ENCODE peak calls at places on chromosomes 3 and 15, in seven cellular contexts. I is K562; Z is dorsolateral prefrontal cortex; Q is CD8-positive, alpha-beta T cell; J is gastrocnemius medialis; A is brain microvascular endothelial cell; F is A549. O is an unnamed sample.

GRCh38 chr3:192850501-192850981 is 67.1 kb downstream of the MB21D2 start:
- DNase-seq in I (no peak), Z (no peak), Q (no peak), J (no peak), A (peak), F (no peak), O (peak)

GRCh38 chr3:108914774-108915641 is 38.7 kb downstream of the GUCA1C start:
- DNase-seq in I (peak), Z (no peak), Q (peak), J (no peak), A (peak), F (peak), O (peak)

GRCh38 chr15:73873889-73874511 is 636 bp downstream of the TBC1D21 start:
- DNase-seq in I (peak), Z (no peak), Q (no peak), J (no peak), A (peak), F (peak), O (peak)

GRCh38 chr15:90912770-90913075 is 9.6 kb downstream of the MAN2A2 start:
- DNase-seq in I (no peak), Z (no peak), Q (no peak), J (no peak), A (no peak), F (no peak), O (no peak)

GRCh38 chr3:61371123-61371522 is 119.9 kb upstream of the FHIT start:
- DNase-seq in I (peak), Z (no peak), Q (no peak), J (no peak), A (peak), F (peak), O (peak)

GRCh38 chr3:122642935-122643334 is 37.7 kb upstream of the PARP14 start:
- DNase-seq in I (no peak), Z (no peak), Q (no peak), J (no peak), A (no peak), F (no peak), O (no peak)

GRCh38 chr15:71145648-71146047 is 30.4 kb downstream of the THSD4 start:
- DNase-seq in I (no peak), Z (no peak), Q (no peak), J (no peak), A (no peak), F (no peak), O (no peak)

GRCh38 chr3:78825118-78825857 is 942.5 kb downstream of the ROBO1 start:
- DNase-seq in I (no peak), Z (no peak), Q (no peak), J (no peak), A (no peak), F (no peak), O (no peak)

GRCh38 chr3:117921908-117922456 is 1112.7 kb downstream of the IGSF11 start:
- DNase-seq in I (no peak), Z (no peak), Q (no peak), J (no peak), A (no peak), F (no peak), O (no peak)

DNA sequence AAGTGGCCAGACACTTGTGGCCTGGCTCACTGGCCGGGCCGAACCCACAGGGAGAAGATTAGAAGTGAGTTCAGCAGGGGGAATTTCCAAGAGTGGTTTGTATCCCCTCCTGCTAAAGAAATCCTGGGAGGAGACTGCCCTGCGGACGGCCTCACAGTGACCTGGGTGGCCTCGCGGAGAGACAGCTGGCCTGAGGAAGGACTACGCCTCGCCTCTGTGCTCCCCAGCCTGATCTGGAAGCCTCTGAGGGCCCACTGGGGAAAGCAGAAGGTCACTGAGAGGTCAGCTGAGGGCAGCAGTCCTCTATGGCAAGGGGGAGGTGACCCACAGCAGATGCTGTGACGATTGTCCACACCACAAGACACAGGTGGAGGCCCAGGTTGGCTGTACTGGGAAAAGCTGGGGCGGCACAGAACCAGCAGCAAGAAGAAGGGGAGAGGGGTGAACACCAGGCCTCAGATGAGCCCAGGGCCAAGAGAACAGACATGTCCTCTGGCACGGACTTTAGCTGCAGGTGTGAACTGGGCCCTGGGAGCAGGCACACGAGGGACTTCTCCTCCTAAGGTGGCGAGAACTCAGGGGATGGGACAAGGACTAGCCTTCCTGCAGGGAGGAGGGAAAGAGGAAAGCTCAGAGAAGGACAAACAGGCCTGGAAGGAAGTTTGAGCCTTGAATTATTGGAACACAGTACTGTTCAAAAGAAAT is 37.2 kb upstream of the DLG1 start:
- DNase-seq in I (no peak), Z (no peak), Q (no peak), J (no peak), A (no peak), F (no peak), O (no peak)
- TF ChIP-seq CTCF in I (no peak), Z (no peak), Q (no peak), J (no peak), A (no peak), F (no peak), O (no peak)

GRCh38 chr3:126517986-126518778 is 609 bp upstream of the UROC1 start:
- DNase-seq in I (no peak), Z (no peak), Q (no peak), J (no peak), A (no peak), F (no peak), O (no peak)

GRCh38 chr3:126519506-126520455 is 2.2 kb upstream of the UROC1 start:
- DNase-seq in I (no peak), Z (no peak), Q (no peak), J (no peak), A (no peak), F (no peak), O (no peak)

GRCh38 chr3:126517291-126517951 is at the start of gene UROC1:
- DNase-seq in I (no peak), Z (no peak), Q (no peak), J (no peak), A (no peak), F (no peak), O (no peak)

GRCh38 chr3:126516936-126517290 is 660 bp downstream of the UROC1 start:
- DNase-seq in I (no peak), Z (no peak), Q (no peak), J (no peak), A (no peak), F (no peak), O (no peak)

GRCh38 chr3:126518779-126519177 is 1.2 kb upstream of the UROC1 start:
- DNase-seq in I (no peak), Z (no peak), Q (no peak), J (no peak), A (no peak), F (no peak), O (no peak)
- H3K27ac ChIP-seq in I (no peak), Z (no peak), Q (no peak), J (no peak), A (no peak), F (no peak), O (no peak)

GRCh38 chr3:167835953-167836352 is 100.4 kb downstream of the SERPINI1 start:
- DNase-seq in I (no peak), Z (no peak), Q (no peak), J (no peak), A (no peak), F (no peak), O (no peak)

GRCh38 chr3:167839460-167839859 is 103.9 kb downstream of the SERPINI1 start:
- DNase-seq in I (no peak), Z (no peak), Q (no peak), J (no peak), A (no peak), F (no peak), O (no peak)

GRCh38 chr3:167835359-167835758 is 99.8 kb downstream of the SERPINI1 start:
- DNase-seq in I (no peak), Z (no peak), Q (no peak), J (no peak), A (no peak), F (no peak), O (no peak)

GRCh38 chr3:167840247-167840646 is 104.7 kb downstream of the SERPINI1 start:
- DNase-seq in I (no peak), Z (no peak), Q (no peak), J (no peak), A (no peak), F (no peak), O (no peak)

GRCh38 chr3:167837430-167837829 is 101.9 kb downstream of the SERPINI1 start:
- DNase-seq in I (no peak), Z (no peak), Q (no peak), J (no peak), A (no peak), F (no peak), O (no peak)
- TF ChIP-seq CTCF in I (no peak), Z (peak), Q (no peak), J (peak), A (no peak), F (peak), O (no peak)

DNA sequence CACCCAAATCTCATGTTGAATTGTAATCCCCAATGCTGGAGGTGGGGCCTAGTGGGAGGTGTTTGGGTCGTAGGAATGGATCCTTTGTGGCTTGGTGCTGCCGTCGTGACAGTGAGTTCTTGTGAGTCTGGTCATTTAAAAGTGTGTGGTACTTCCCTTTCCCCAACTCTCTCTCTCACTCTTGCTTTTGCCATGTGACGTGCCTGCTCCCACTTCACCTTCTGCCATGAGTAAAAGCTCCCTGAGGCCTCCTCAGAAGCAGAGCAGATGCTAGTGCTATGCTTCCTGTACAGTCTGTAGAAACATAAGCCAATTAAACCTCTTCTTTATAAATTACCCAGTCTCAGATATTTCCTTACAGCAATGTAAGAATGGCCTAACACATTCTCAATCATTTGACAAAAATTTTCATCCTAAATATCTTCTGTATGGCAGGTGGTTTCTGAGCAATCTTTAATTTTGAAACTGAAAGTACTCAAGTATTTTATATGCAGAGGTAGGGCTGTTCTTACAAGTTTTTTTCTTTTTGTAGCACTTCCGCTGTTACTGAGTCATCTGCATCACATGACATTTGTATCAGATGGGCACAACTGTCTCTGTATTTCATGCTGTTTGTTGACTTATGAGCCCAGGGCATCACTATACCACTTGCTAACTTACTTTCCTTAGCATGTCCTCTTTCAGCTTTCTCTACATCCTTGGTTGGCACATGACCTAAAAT is 8.8 kb downstream of the RPL39L start:
- DNase-seq in I (no peak), Z (no peak), Q (no peak), J (no peak), A (peak), F (no peak), O (no peak)
- H3K27ac ChIP-seq in I (no peak), Z (no peak), Q (peak), J (no peak), A (peak), F (no peak), O (no peak)

GRCh38 chr3:13229291-13229949 is 156.2 kb upstream of the IQSEC1 start:
- DNase-seq in I (peak), Z (no peak), Q (no peak), J (no peak), A (peak), F (peak), O (peak)
- TF ChIP-seq CTCF in I (peak), Z (no peak), Q (no peak), J (no peak), A (peak), F (peak), O (peak)

GRCh38 chr3:30630238-30631030 is 24.0 kb downstream of the TGFBR2 start:
- DNase-seq in I (no peak), Z (no peak), Q (no peak), J (no peak), A (no peak), F (no peak), O (peak)

GRCh38 chr3:30633718-30634117 is 27.3 kb downstream of the TGFBR2 start:
- DNase-seq in I (no peak), Z (no peak), Q (no peak), J (no peak), A (no peak), F (no peak), O (no peak)

GRCh38 chr3:30631237-30631961 is 25.0 kb downstream of the TGFBR2 start:
- DNase-seq in I (no peak), Z (no peak), Q (no peak), J (no peak), A (peak), F (no peak), O (no peak)

GRCh38 chr3:30632065-30632464 is 25.7 kb downstream of the TGFBR2 start:
- DNase-seq in I (no peak), Z (no peak), Q (no peak), J (no peak), A (no peak), F (no peak), O (peak)

DNA sequence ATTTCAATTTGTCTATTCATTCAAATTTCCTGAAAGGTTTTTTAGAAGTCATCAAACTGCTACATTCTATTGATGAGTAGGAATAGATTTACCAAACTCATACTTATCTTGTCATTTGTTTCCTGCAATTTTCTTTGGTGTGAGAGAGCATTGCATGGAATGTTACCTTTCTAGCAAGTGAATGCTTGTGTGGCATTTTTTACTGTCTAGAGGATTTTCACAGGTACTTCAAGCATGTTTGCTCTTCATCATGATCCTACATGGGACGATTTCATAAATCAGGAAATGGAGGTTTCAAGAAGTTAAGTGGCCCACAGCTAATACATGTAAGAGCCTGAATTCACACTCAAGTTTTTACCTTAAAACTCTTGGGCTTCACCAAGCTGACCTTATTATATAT is 26.1 kb downstream of the TGFBR2 start:
- DNase-seq in I (no peak), Z (no peak), Q (no peak), J (no peak), A (no peak), F (no peak), O (no peak)
- H3K27ac ChIP-seq in I (no peak), Z (no peak), Q (peak), J (no peak), A (no peak), F (no peak), O (no peak)

O was measured in A673.